ENCODE peak calls at places on chromosomes 7 and 10, in eight cellular contexts. J is HCT116, E is left ventricle myocardium inferior, V is lower lobe of right lung, S is pancreas, Q is Karpas-422, L is tibial artery, O is cardiac muscle cell. R is an unnamed sample. For H3K4me1 and H3K27me3, the result is how much of the 10 kb centered on the place peaks cover.

GRCh38 chr10:1611936-1612550 is 125.3 kb downstream of the ADARB2 start:
- DNase-seq in J (no peak), E (no peak), V (no peak), S (no peak), Q (no peak), L (no peak), O (no peak), R (no peak)

GRCh38 chr10:24383681-24384106 is 174.8 kb downstream of the KIAA1217 start:
- DNase-seq in J (peak), E (peak), V (peak), S (peak), Q (peak), L (peak), O (peak), R (peak)

GRCh38 chr7:2953099-2953498 is 90.6 kb downstream of the CARD11 start:
- DNase-seq in J (no peak), E (no peak), V (no peak), S (no peak), Q (no peak), L (peak), O (no peak), R (no peak)

GRCh38 chr7:158280467-158281154 is 307.0 kb downstream of the PTPRN2 start:
- DNase-seq in J (no peak), E (no peak), V (no peak), S (peak), Q (no peak), L (peak), O (no peak), R (no peak)

GRCh38 chr10:23362879-23363787 is 18.5 kb upstream of the C10orf67 start:
- DNase-seq in J (no peak), E (no peak), V (no peak), S (no peak), Q (no peak), L (no peak), O (no peak), R (no peak)

GRCh38 chr7:103613655-103614642 is 167.9 kb upstream of the SLC26A5 start:
- DNase-seq in J (no peak), E (no peak), V (no peak), S (no peak), Q (no peak), L (no peak), O (peak), R (peak)

GRCh38 chr10:83012866-83013265 is 1126.4 kb upstream of the GHITM start:
- DNase-seq in J (no peak), E (no peak), V (no peak), S (no peak), Q (no peak), L (no peak), O (no peak), R (no peak)

GRCh38 chr10:121073743-121074142 is 222.6 kb downstream of the WDR11 start:
- DNase-seq in J (no peak), E (no peak), V (no peak), S (no peak), Q (no peak), L (no peak), O (peak), R (no peak)

GRCh38 chr7:88985309-88985708 is 189.8 kb upstream of the TEX47 start:
- DNase-seq in J (no peak), E (no peak), V (no peak), S (no peak), Q (no peak), L (no peak), O (no peak), R (no peak)

GRCh38 chr7:139667377-139667776 is 110.4 kb downstream of the HIPK2 start:
- DNase-seq in J (no peak), E (no peak), V (no peak), S (no peak), Q (no peak), L (no peak), O (no peak), R (no peak)

GRCh38 chr7:82141427-82141826 is 302.1 kb downstream of the CACNA2D1 start:
- DNase-seq in J (no peak), E (no peak), V (no peak), S (no peak), Q (no peak), L (no peak), O (no peak), R (no peak)

GRCh38 chr7:111029141-111029572 is 61.8 kb upstream of the LRRN3 start:
- DNase-seq in J (no peak), E (no peak), V (no peak), S (no peak), Q (no peak), L (no peak), O (no peak), R (peak)

GRCh38 chr7:108299251-108300014 is 156.8 kb downstream of the NRCAM start:
- DNase-seq in J (no peak), E (no peak), V (no peak), S (no peak), Q (peak), L (no peak), O (no peak), R (no peak)

GRCh38 chr10:132946806-132947530 is 4.6 kb upstream of the CFAP46 start:
- DNase-seq in J (no peak), E (no peak), V (no peak), S (no peak), Q (no peak), L (no peak), O (peak), R (no peak)

GRCh38 chr7:602341-603141 is 82.9 kb upstream of the PDGFA start:
- DNase-seq in J (no peak), E (no peak), V (peak), S (peak), Q (no peak), L (peak), O (no peak), R (no peak)

GRCh38 chr10:61001731-61002122 is 57.7 kb upstream of the RHOBTB1 start:
- DNase-seq in J (no peak), E (no peak), V (no peak), S (no peak), Q (no peak), L (no peak), O (no peak), R (no peak)

GRCh38 chr10:60998932-60999331 is 54.9 kb upstream of the RHOBTB1 start:
- DNase-seq in J (no peak), E (no peak), V (no peak), S (no peak), Q (no peak), L (no peak), O (no peak), R (no peak)

GRCh38 chr10:61000769-61001730 is 57.1 kb upstream of the RHOBTB1 start:
- DNase-seq in J (no peak), E (no peak), V (peak), S (peak), Q (no peak), L (no peak), O (peak), R (peak)
- H3K4me3 ChIP-seq in J (peak), E (peak), V (peak), S (peak), Q (no peak), L (peak), O (peak), R (peak)

GRCh38 chr7:132919776-132920175 is 162.1 kb downstream of the CHCHD3 start:
- DNase-seq in J (no peak), E (no peak), V (no peak), S (no peak), Q (no peak), L (no peak), O (no peak), R (peak)
- H3K4me1 ChIP-seq in J (under half), E (under half), V (under half), S (under half), Q (under half), L (under half), O (under half), R (under half)

GRCh38 chr7:51316666-51317581 is at the start of gene COBL:
- DNase-seq in J (no peak), E (peak), V (peak), S (peak), Q (no peak), L (no peak), O (peak), R (no peak)

GRCh38 chr7:51317582-51317910 is 937 bp upstream of the COBL start:
- DNase-seq in J (no peak), E (no peak), V (no peak), S (no peak), Q (no peak), L (no peak), O (no peak), R (no peak)

GRCh38 chr7:51315393-51316261 is 982 bp downstream of the COBL start:
- DNase-seq in J (peak), E (peak), V (peak), S (no peak), Q (no peak), L (no peak), O (peak), R (no peak)

GRCh38 chr7:51314726-51315125 is 1.9 kb downstream of the COBL start:
- DNase-seq in J (no peak), E (no peak), V (no peak), S (no peak), Q (no peak), L (no peak), O (no peak), R (no peak)

DNA sequence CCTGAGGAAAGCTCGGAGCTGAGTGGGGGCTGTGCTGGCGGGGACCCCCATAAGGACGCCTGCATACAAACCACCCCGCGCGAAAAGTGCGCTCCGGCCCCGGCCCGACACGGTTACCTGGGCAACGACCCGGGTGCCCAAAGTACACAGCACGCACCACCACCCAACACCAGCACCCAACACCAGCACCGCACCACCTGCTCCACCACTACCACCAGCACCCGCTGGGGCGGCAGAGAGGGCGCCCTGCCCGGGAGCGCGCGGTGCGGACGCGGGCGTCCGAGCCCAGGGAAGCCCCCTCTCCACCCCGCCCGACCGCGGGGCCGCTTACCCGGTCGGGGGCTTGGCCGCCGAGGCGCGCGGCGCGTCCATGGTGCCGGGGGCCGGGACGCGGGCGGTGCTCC is 345 bp downstream of the COBL start:
- DNase-seq in J (no peak), E (peak), V (peak), S (peak), Q (no peak), L (no peak), O (no peak), R (no peak)
- H3K27me3 ChIP-seq in J (under half), E (under half), V (under half), S (under half), Q (under half), L (under half), O (half or more), R (under half)

GRCh38 chr10:88161070-88161469 is 297.6 kb downstream of the PTEN start:
- DNase-seq in J (no peak), E (no peak), V (no peak), S (no peak), Q (no peak), L (no peak), O (no peak), R (no peak)
- H3K4me3 ChIP-seq in J (no peak), E (no peak), V (no peak), S (no peak), Q (no peak), L (no peak), O (no peak), R (no peak)

GRCh38 chr10:77884181-77884580 is 42.4 kb downstream of the DLG5 start:
- DNase-seq in J (no peak), E (no peak), V (no peak), S (no peak), Q (no peak), L (no peak), O (no peak), R (no peak)

GRCh38 chr10:77889277-77889903 is 37.2 kb downstream of the DLG5 start:
- DNase-seq in J (peak), E (no peak), V (peak), S (peak), Q (no peak), L (no peak), O (peak), R (peak)

GRCh38 chr10:77887631-77888355 is 38.8 kb downstream of the DLG5 start:
- DNase-seq in J (no peak), E (no peak), V (no peak), S (no peak), Q (no peak), L (peak), O (no peak), R (no peak)

GRCh38 chr10:77888356-77888703 is 38.2 kb downstream of the DLG5 start:
- DNase-seq in J (no peak), E (no peak), V (no peak), S (no peak), Q (no peak), L (no peak), O (no peak), R (no peak)

DNA sequence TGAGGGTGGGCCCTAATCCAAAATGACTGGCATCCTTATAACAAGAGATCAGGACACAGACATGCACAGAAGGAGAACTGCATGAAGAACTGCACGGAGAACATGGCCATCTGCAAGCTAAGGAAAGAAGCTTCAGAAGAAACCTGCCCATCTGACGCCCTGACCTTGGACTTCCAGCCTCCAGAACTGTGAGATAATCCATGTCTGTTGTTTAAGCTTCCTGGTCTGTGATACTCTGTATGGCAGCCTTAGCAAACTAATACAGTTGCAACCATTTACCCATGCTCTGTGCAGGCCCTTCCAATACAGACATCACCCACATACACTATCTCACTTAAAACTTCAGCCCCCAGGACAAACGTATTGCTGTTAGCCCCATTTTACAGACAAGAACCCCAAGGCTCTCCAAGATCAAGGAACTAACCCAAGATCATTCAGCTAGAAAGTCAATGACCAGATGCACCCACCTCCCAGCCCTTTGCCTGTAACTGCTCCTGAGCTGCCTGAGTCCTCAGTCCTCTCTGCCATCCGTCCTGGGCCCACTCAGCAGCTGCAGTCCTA is 39.7 kb downstream of the DLG5 start:
- DNase-seq in J (no peak), E (no peak), V (no peak), S (no peak), Q (no peak), L (no peak), O (no peak), R (no peak)
- H3K4me1 ChIP-seq in J (under half), E (under half), V (under half), S (under half), Q (under half), L (half or more), O (under half), R (under half)

GRCh38 chr10:131231965-131232541 is 79.5 kb downstream of the TCERG1L start:
- DNase-seq in J (no peak), E (no peak), V (peak), S (no peak), Q (no peak), L (no peak), O (no peak), R (no peak)
- H3K27me3 ChIP-seq in J (under half), E (half or more), V (under half), S (under half), Q (under half), L (under half), O (under half), R (under half)

DNA sequence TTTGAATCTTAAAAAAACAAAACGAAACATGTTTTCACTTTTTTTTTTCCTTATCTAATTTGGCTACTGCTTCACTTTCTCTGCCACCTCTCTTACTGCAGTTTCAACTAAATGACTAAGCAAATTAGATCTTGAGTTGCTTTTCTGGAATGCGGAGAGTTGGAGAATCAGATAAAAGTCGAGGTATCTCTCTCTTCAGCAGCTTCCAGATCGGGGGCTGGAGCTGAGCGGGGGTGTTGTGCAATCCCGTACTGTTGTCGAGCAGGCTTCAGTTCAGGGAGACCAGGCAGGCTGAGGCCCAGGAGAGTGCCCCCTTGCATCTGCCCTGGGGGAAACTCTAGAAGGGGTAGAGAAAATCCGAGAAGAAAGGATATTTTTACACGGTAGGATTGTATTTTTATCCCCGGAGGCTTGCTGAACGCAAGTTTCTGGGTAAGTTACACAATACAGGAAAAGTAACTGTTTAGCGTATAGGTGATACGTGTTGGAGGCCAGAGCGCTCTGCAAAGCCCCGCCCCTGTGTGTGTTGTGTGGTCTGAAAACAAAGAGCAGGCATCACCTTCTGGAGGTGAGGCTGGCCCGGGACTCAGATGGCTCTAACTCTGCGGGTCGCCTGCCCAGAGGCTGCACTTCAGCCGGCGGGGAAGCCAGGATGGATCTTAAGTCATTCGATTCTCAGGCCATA is 116.6 kb downstream of the KLF6 start:
- DNase-seq in J (no peak), E (no peak), V (peak), S (no peak), Q (no peak), L (no peak), O (peak), R (no peak)
- H3K4me3 ChIP-seq in J (no peak), E (no peak), V (peak), S (no peak), Q (no peak), L (no peak), O (no peak), R (no peak)

GRCh38 chr10:70492786-70493659 is 14.5 kb downstream of the PALD1 start:
- DNase-seq in J (no peak), E (no peak), V (peak), S (no peak), Q (peak), L (no peak), O (no peak), R (no peak)

GRCh38 chr10:70495691-70496261 is 17.2 kb downstream of the PALD1 start:
- DNase-seq in J (no peak), E (no peak), V (no peak), S (peak), Q (no peak), L (no peak), O (no peak), R (no peak)

GRCh38 chr10:70494966-70495365 is 16.4 kb downstream of the PALD1 start:
- DNase-seq in J (no peak), E (no peak), V (peak), S (no peak), Q (no peak), L (no peak), O (no peak), R (no peak)

GRCh38 chr10:70494536-70494935 is 16.0 kb downstream of the PALD1 start:
- DNase-seq in J (no peak), E (no peak), V (peak), S (no peak), Q (peak), L (no peak), O (no peak), R (no peak)

GRCh38 chr10:70493660-70494234 is 15.2 kb downstream of the PALD1 start:
- DNase-seq in J (no peak), E (no peak), V (no peak), S (no peak), Q (peak), L (no peak), O (peak), R (no peak)
- H3K4me1 ChIP-seq in J (under half), E (under half), V (half or more), S (under half), Q (half or more), L (under half), O (under half), R (under half)

GRCh38 chr7:98210513-98211220 is 572 bp upstream of the BHLHA15 start:
- DNase-seq in J (no peak), E (no peak), V (no peak), S (peak), Q (no peak), L (peak), O (peak), R (no peak)
- H3K27me3 ChIP-seq in J (under half), E (under half), V (under half), S (under half), Q (under half), L (under half), O (under half), R (under half)